ENCODE peak calls at places on chromosome 1, in eight cellular contexts. V, B, Q, X, S, J, C and M are unnamed samples.

GRCh38 chr1:196393742-196394141 is 214.5 kb downstream of the KCNT2 start:
- DNase-seq in B (no peak), Q (no peak), V (no peak), S (no peak), J (peak; percentile 69), X (no peak), C (peak; percentile 35), M (no peak)

GRCh38 chr1:20883766-20884165 is 96.7 kb upstream of the HP1BP3 start:
- DNase-seq in X (no peak), C (no peak), S (no peak), J (no peak), Q (no peak), B (no peak), V (no peak), M (no peak)

GRCh38 chr1:150234647-150235435 is 1.1 kb downstream of the ANP32E start:
- DNase-seq in J (peak; percentile 81), Q (peak; percentile 70), B (no peak), C (peak; percentile 73), V (peak; percentile 92), S (peak; percentile 77), X (peak; percentile 90), M (peak; percentile 86)

GRCh38 chr1:227298532-227299174 is 19.6 kb downstream of the CDC42BPA start:
- DNase-seq in V (no peak), J (no peak), C (no peak), Q (no peak), B (no peak), X (no peak), S (no peak), M (no peak)

GRCh38 chr1:2496087-2496622 is 20.1 kb downstream of the PLCH2 start:
- DNase-seq in B (no peak), X (no peak), J (no peak), V (no peak), Q (no peak), C (no peak), S (no peak), M (no peak)

GRCh38 chr1:184025242-184025675 is 12.3 kb downstream of the COLGALT2 start:
- DNase-seq in S (peak; percentile 49), X (peak; percentile 54), B (peak; percentile 81), V (no peak), Q (peak; percentile 73), C (no peak), J (peak; percentile 35), M (no peak)

GRCh38 chr1:243580072-243580471 is 270.0 kb downstream of the AKT3 start:
- DNase-seq in J (no peak), S (no peak), C (no peak), B (no peak), V (no peak), Q (no peak), X (no peak), M (no peak)

GRCh38 chr1:113191579-113192076 is 118.6 kb downstream of the LRIG2 start:
- DNase-seq in V (peak; percentile 48), S (no peak), X (no peak), C (no peak), B (no peak), Q (peak; percentile 99), J (no peak), M (no peak)

GRCh38 chr1:98054786-98055185 is 134.0 kb upstream of the DPYD start:
- DNase-seq in B (no peak), S (no peak), V (no peak), X (no peak), Q (no peak), C (no peak), J (no peak), M (no peak)

GRCh38 chr1:226109829-226110248 is 47.3 kb downstream of the H3-3A start:
- DNase-seq in J (peak; percentile 87), S (peak; percentile 88), B (no peak), Q (peak; percentile 70), V (peak; percentile 97), C (peak; percentile 75), X (peak; percentile 94), M (peak; percentile 79)

GRCh38 chr1:219090618-219091017 is 83.1 kb upstream of the LYPLAL1 start:
- DNase-seq in S (no peak), X (no peak), Q (no peak), C (no peak), J (no peak), V (no peak), B (no peak), M (no peak)

GRCh38 chr1:53541263-53541625 is 82.0 kb downstream of the DMRTB1 start:
- DNase-seq in Q (no peak), V (no peak), X (peak; percentile 26), S (no peak), C (no peak), B (no peak), J (no peak), M (no peak)

GRCh38 chr1:176745945-176746344 is 283.0 kb downstream of the PAPPA2 start:
- DNase-seq in Q (no peak), J (no peak), C (no peak), S (no peak), V (no peak), B (no peak), X (no peak), M (no peak)

GRCh38 chr1:16183157-16183556 is 27.3 kb upstream of the EPHA2 start:
- DNase-seq in V (no peak), S (no peak), X (peak; percentile 71), C (no peak), Q (peak; percentile 90), B (no peak), J (peak; percentile 69), M (no peak)

GRCh38 chr1:6080469-6080868 is 34.8 kb downstream of the KCNAB2 start:
- DNase-seq in B (no peak), S (no peak), X (no peak), C (no peak), J (no peak), V (no peak), Q (no peak), M (no peak)

GRCh38 chr1:67190942-67191341 is 24.7 kb downstream of the IL23R start:
- DNase-seq in S (no peak), Q (no peak), C (no peak), X (no peak), J (no peak), V (no peak), B (no peak), M (no peak)

GRCh38 chr1:67194209-67194863 is 28.1 kb downstream of the IL23R start:
- DNase-seq in J (no peak), V (no peak), S (no peak), X (no peak), B (no peak), C (no peak), Q (no peak), M (no peak)

GRCh38 chr1:67192902-67193301 is 26.6 kb downstream of the IL23R start:
- DNase-seq in X (no peak), C (no peak), J (no peak), S (no peak), Q (no peak), V (no peak), B (no peak), M (no peak)

GRCh38 chr1:67191668-67192520 is 25.6 kb downstream of the IL23R start:
- DNase-seq in X (no peak), Q (no peak), B (no peak), C (no peak), V (no peak), J (no peak), S (no peak), M (no peak)

GRCh38 chr1:67193700-67194099 is 27.4 kb downstream of the IL23R start:
- DNase-seq in X (no peak), J (no peak), Q (no peak), V (no peak), S (no peak), B (no peak), C (no peak), M (no peak)
- H3K27ac ChIP-seq in X (no peak overlapping the region), J (no peak overlapping the region), Q (no peak overlapping the region), V (no peak overlapping the region), S (no peak overlapping the region), B (no peak overlapping the region), C (no peak overlapping the region), M (no peak overlapping the region)

DNA sequence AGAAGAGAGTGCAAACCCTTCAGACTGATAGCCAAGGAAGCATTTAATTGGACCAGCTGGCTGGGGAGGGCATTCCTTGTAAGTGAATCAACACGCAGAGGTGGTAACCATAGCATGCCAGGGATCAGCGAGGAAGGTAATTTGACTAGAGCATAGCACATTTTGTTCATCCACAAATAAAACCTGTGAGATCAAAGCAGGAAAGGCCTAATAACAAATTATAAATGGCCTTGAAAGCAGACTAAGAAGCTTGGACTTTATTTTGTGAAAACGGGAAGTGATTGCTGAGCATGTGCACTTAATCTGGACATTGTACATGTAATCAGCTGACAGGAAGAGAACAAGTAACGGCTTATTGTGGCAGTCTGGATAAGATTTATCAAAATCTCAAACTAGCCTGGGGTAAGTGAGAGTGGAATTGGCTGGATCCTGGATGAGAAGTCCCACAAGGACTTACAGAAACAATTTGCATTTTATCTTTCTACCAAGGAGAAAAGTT is 11.7 kb upstream of the CD55 start:
- DNase-seq in S (no peak), B (peak; percentile 38), V (no peak), X (peak; percentile 59), J (no peak), Q (peak; percentile 81), C (no peak), M (no peak)
- H3K4me3 ChIP-seq in S (no peak overlapping the region), B (no peak overlapping the region), V (no peak overlapping the region), X (peak overlapping the region; percentile 63), J (no peak overlapping the region), Q (no peak overlapping the region), C (no peak overlapping the region), M (peak overlapping the region; percentile 4)

GRCh38 chr1:193754732-193755427 is 568.5 kb upstream of the B3GALT2 start:
- DNase-seq in Q (no peak), S (no peak), V (no peak), J (no peak), C (no peak), X (no peak), B (no peak), M (no peak)
- TF ChIP-seq CTCF in Q (no peak), S (no peak), V (no peak), J (no peak), C (no peak), X (no peak), B (peak; percentile 26), M (no peak)

GRCh38 chr1:84892657-84893618 is at the start of gene LPAR3:
- DNase-seq in C (no peak), J (no peak), V (peak; percentile 88), X (no peak), B (no peak), S (no peak), Q (no peak), M (no peak)

GRCh38 chr1:84890581-84890980 is 2.4 kb downstream of the LPAR3 start:
- DNase-seq in S (no peak), C (no peak), V (no peak), Q (no peak), B (no peak), X (no peak), J (no peak), M (no peak)

GRCh38 chr1:84888753-84889152 is 4.3 kb downstream of the LPAR3 start:
- DNase-seq in C (no peak), V (no peak), J (no peak), Q (peak; percentile 37), X (no peak), S (no peak), B (no peak), M (no peak)

GRCh38 chr1:84887261-84887934 is 5.6 kb downstream of the LPAR3 start:
- DNase-seq in V (no peak), C (no peak), X (no peak), Q (peak; percentile 53), J (no peak), S (no peak), B (peak; percentile 37), M (no peak)

DNA sequence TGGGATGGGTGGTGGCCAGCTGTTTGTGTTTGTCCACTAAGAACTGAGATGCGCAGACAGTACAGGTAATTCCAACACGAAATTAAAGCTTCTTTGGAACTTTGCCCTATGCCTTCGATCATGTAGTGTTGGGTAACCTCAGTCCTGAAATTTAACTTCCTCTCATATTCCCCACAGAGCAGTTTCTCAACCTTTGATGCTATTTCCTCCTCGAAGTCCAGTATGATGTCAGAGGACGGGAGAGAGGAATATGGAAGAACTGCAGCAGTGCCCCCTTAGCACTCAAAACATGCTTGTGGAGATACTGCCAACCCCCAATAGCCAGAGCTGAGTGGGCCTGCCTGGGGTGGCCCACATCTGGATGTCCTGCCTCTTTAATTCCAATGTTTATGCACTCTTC is 3.6 kb downstream of the LPAR3 start:
- DNase-seq in Q (no peak), S (no peak), J (no peak), X (no peak), V (no peak), C (no peak), B (no peak), M (no peak)
- H3K27ac ChIP-seq in Q (no peak overlapping the region), S (no peak overlapping the region), J (no peak overlapping the region), X (no peak overlapping the region), V (no peak overlapping the region), C (no peak overlapping the region), B (no peak overlapping the region), M (no peak overlapping the region)